ENCODE peak calls at places on chromosomes 2 and 18, in nine cellular contexts. F is stomach; E is GM12865; Q is CD4-positive, alpha-beta memory T cell; N is kidney; K is tibial nerve; U is GM23248; O is HCT116; V is brain microvascular endothelial cell. I is an unnamed sample.

GRCh38 chr2:216474925-216475670 is 23.5 kb upstream of the RPL37A start:
- DNase-seq in O (no peak), N (peak), E (peak), U (no peak), K (no peak), Q (peak), F (no peak), V (no peak), I (no peak)

GRCh38 chr18:34128436-34128835 is 96.3 kb downstream of the NOL4 start:
- DNase-seq in K (no peak), F (no peak), E (no peak), U (peak), Q (no peak), V (peak), O (no peak), N (no peak), I (peak)

GRCh38 chr2:230896346-230897115 is 28.5 kb downstream of the GPR55 start:
- DNase-seq in E (no peak), K (no peak), N (peak), F (no peak), U (no peak), Q (no peak), V (no peak), O (no peak), I (no peak)

GRCh38 chr2:167190053-167190452 is 301.8 kb downstream of the XIRP2 start:
- DNase-seq in O (no peak), F (peak), K (peak), E (no peak), V (peak), U (peak), N (no peak), Q (no peak), I (peak)

GRCh38 chr2:66803651-66804050 is 368.7 kb downstream of the MEIS1 start:
- DNase-seq in E (no peak), N (no peak), V (no peak), Q (no peak), F (no peak), K (no peak), O (no peak), U (peak), I (peak)

GRCh38 chr18:44047585-44047984 is 633.1 kb upstream of the SETBP1 start:
- DNase-seq in K (no peak), N (no peak), V (no peak), O (no peak), Q (no peak), F (no peak), U (no peak), E (no peak), I (no peak)

GRCh38 chr2:70753978-70754377 is 14.0 kb downstream of the ADD2 start:
- DNase-seq in V (no peak), U (no peak), K (no peak), F (no peak), Q (no peak), E (no peak), N (no peak), O (no peak), I (no peak)

GRCh38 chr18:58216071-58216471 is 172.0 kb downstream of the NEDD4L start:
- DNase-seq in Q (no peak), F (no peak), O (no peak), E (peak), K (no peak), N (no peak), U (peak), V (no peak), I (peak)

GRCh38 chr2:30355306-30355705 is 91.7 kb upstream of the LCLAT1 start:
- DNase-seq in E (no peak), U (no peak), V (no peak), Q (no peak), N (no peak), K (no peak), O (no peak), F (no peak), I (no peak)

GRCh38 chr2:240643811-240644150 is 18.5 kb downstream of the GPR35 start:
- DNase-seq in E (no peak), Q (no peak), V (no peak), N (no peak), O (no peak), U (no peak), K (no peak), F (peak), I (no peak)

GRCh38 chr2:172662099-172662498 is 73.5 kb upstream of the RAPGEF4 start:
- DNase-seq in E (no peak), N (no peak), U (no peak), K (no peak), Q (no peak), F (no peak), V (no peak), O (no peak), I (no peak)

GRCh38 chr2:18976112-18976961 is 382.1 kb downstream of the OSR1 start:
- DNase-seq in E (peak), F (no peak), Q (no peak), U (peak), V (peak), K (no peak), N (no peak), O (no peak), I (peak)

GRCh38 chr2:71974846-71975245 is 172.8 kb downstream of the CYP26B1 start:
- DNase-seq in Q (no peak), O (no peak), E (no peak), U (peak), K (no peak), F (no peak), V (no peak), N (no peak), I (peak)

GRCh38 chr18:4181882-4182568 is 273.1 kb downstream of the DLGAP1 start:
- DNase-seq in K (no peak), N (no peak), O (no peak), F (no peak), U (no peak), E (peak), V (no peak), Q (no peak), I (no peak)

GRCh38 chr2:73995810-73996209 is 11.1 kb downstream of the TET3 start:
- DNase-seq in K (no peak), U (no peak), Q (no peak), O (no peak), V (no peak), E (no peak), F (no peak), N (no peak), I (no peak)

GRCh38 chr18:45050712-45051639 is 370.3 kb downstream of the SETBP1 start:
- DNase-seq in K (no peak), O (no peak), E (no peak), U (peak), V (peak), N (no peak), F (no peak), Q (no peak), I (peak)

GRCh38 chr18:52046842-52047241 is 293.2 kb upstream of the DCC start:
- DNase-seq in Q (no peak), E (no peak), N (no peak), F (no peak), O (no peak), K (no peak), U (no peak), V (no peak), I (no peak)

GRCh38 chr18:44887227-44887631 is 206.5 kb downstream of the SETBP1 start:
- DNase-seq in U (peak), O (no peak), K (no peak), V (peak), E (peak), Q (no peak), F (peak), N (no peak), I (peak)

GRCh38 chr2:8710951-8711350 is 29.1 kb downstream of the ID2 start:
- DNase-seq in O (no peak), N (no peak), U (no peak), V (no peak), Q (no peak), K (no peak), E (no peak), F (no peak), I (no peak)

DNA sequence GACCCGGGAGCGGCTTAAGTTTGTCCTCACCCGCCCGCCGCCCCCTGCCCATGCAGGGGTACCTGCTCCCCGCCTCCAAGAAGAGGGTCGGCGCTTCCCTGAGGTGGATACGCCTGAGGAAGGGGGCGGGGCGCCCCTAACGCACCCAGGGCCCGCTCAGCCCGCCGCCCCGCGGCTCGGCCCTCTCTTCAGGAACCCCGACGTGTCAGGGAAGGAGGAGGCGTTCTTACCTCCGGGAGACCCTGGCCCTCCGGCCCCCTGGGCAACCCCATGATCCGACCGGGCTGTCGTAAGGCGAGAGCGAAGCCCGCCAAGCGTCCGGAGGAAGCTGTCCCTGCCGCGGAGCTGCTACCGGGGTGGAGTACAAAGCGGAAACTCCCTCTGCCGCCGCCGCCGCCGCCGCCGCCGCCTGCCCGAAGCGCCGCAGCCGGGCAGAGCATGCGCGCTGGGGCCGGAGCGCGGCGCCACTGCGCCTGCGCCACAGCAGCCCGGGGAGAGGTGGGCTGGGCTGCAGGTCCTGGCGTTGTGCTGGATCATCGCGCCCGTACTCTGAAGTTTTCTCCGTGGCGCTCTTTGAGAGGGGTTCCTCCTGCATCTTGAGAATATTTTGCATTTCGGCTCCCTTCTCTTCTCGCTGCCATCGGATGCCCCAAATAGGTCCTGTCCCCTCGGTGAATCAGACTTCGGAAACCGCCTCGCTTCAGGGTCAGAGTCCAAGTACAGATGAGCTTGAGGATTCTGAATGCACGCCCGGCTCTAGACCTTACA is at the start of gene CCDC93:
- DNase-seq in O (peak), U (peak), E (peak), V (peak), F (peak), Q (peak), N (peak), K (peak), I (peak)
- H3K4me3 ChIP-seq in O (peak), U (peak), E (peak), V (peak), F (peak), Q (peak), N (peak), K (peak), I (peak)

DNA sequence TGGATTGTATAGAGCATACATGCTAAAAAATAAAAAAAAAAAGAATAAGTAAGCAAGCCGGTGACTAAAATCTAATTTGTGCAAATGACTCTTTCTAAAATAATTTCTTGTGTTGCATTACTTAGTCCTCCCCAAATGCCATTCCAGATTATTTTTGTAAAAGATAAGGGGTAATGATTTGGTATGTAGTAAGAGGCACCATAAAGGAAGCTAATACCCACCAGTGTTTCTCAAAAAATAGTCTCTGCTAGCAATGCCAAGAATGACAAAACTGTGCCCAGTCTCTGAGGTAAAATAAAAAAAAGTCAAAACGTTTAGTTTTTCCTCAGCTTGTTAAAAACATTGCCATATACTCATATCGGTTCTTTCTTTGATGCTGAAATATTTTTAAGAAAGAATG is 2.7 kb downstream of the METTL5 start:
- DNase-seq in F (no peak), U (no peak), O (no peak), E (no peak), V (no peak), Q (no peak), N (no peak), K (no peak), I (no peak)
- H3K4me3 ChIP-seq in F (no peak), U (no peak), O (no peak), E (no peak), V (no peak), Q (no peak), N (no peak), K (no peak), I (no peak)

GRCh38 chr2:175930504-175930903 is 71.6 kb downstream of the LNPK start:
- DNase-seq in K (no peak), O (no peak), Q (no peak), F (no peak), V (no peak), N (no peak), U (peak), E (no peak), I (peak)
- H3K4me3 ChIP-seq in K (no peak), O (no peak), Q (no peak), F (no peak), V (no peak), N (no peak), U (no peak), E (no peak), I (no peak)

GRCh38 chr2:88350641-88351601 is 101.6 kb downstream of the FOXI3 start:
- DNase-seq in V (peak), N (peak), E (peak), Q (peak), O (peak), F (peak), U (peak), K (peak), I (peak)
- H3K4me3 ChIP-seq in V (no peak), N (peak), E (no peak), Q (peak), O (peak), F (peak), U (no peak), K (peak), I (no peak)

GRCh38 chr2:131011481-131011880 is 81.8 kb downstream of the FAM168B start:
- DNase-seq in F (no peak), E (no peak), N (no peak), Q (no peak), O (no peak), V (no peak), U (no peak), K (no peak), I (no peak)

GRCh38 chr2:131009713-131010475 is 83.4 kb downstream of the FAM168B start:
- DNase-seq in K (no peak), V (no peak), Q (no peak), F (no peak), E (no peak), O (no peak), N (no peak), U (no peak), I (no peak)

GRCh38 chr2:131014141-131014540 is 79.1 kb downstream of the FAM168B start:
- DNase-seq in Q (no peak), O (no peak), U (no peak), N (no peak), F (no peak), V (no peak), E (no peak), K (no peak), I (no peak)

GRCh38 chr2:131008967-131009366 is 84.3 kb downstream of the FAM168B start:
- DNase-seq in F (no peak), N (no peak), O (no peak), Q (no peak), K (no peak), V (no peak), E (no peak), U (no peak), I (no peak)

DNA sequence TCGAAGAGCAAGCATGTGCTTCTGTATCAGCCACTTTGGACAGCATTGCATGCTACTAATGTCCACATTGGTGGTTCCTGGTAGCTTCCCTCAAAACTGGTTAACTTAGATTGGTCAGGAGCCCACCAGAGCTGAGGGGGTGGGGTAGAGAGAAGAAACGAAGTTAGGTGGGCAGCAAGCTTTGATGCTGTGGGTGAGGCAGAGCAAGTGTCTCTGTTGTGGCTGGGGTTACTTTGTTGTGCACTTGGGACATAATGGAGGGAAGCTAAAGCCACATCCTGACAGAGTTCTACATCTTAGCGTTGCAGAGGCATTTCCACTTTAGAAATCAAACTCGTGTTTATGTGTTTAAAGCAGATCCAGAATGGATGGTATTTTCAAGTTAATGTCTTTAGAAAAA is 82.7 kb downstream of the FAM168B start:
- DNase-seq in N (no peak), V (no peak), E (no peak), U (no peak), O (no peak), Q (peak), K (no peak), F (no peak), I (no peak)
- H3K4me3 ChIP-seq in N (no peak), V (no peak), E (no peak), U (no peak), O (no peak), Q (no peak), K (no peak), F (no peak), I (no peak)

GRCh38 chr18:63317982-63318881 is 1.3 kb downstream of the BCL2 start:
- DNase-seq in N (peak), E (peak), O (no peak), F (peak), V (no peak), U (peak), Q (peak), K (peak), I (no peak)

GRCh38 chr18:63318882-63319382 is 637 bp downstream of the BCL2 start:
- DNase-seq in Q (no peak), N (no peak), K (no peak), V (no peak), E (no peak), U (no peak), O (no peak), F (no peak), I (no peak)

GRCh38 chr18:63316612-63317555 is 2.7 kb downstream of the BCL2 start:
- DNase-seq in U (no peak), E (peak), N (no peak), F (no peak), O (no peak), V (no peak), Q (no peak), K (no peak), I (no peak)

GRCh38 chr18:63315879-63316278 is 3.7 kb downstream of the BCL2 start:
- DNase-seq in N (no peak), V (no peak), Q (no peak), F (no peak), U (no peak), O (no peak), K (no peak), E (peak), I (no peak)

DNA sequence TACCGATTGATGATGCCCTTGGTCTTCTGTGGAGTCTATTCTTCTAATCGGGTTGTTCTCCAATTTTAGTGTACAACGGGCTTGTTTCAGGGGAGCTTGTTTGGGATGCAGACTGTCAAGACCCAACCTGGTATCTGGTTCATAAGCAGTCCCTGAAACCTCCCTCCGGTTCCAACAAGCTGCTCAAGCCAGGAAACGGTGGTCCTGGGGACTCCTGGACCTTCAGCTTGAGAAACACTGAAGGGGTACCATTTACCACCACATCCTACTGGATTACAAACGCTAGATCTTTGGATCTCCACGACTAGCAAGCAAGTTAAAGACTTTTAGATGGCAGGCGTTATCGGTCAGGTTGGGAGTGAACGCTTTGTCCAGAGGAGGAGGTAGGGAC is 2.0 kb downstream of the BCL2 start:
- DNase-seq in N (no peak), O (no peak), U (no peak), V (no peak), K (no peak), Q (no peak), F (no peak), E (peak), I (no peak)
- H3K4me3 ChIP-seq in N (peak), O (no peak), U (no peak), V (no peak), K (peak), Q (peak), F (peak), E (peak), I (no peak)

GRCh38 chr18:12540751-12541150 is 117.2 kb downstream of the SPIRE1 start:
- DNase-seq in O (no peak), Q (no peak), U (no peak), N (no peak), V (no peak), E (no peak), K (no peak), F (no peak), I (no peak)
- H3K4me3 ChIP-seq in O (no peak), Q (no peak), U (no peak), N (no peak), V (no peak), E (no peak), K (no peak), F (no peak), I (no peak)